ENCODE peak calls at places on chromosomes 12 and 14, in nine cellular contexts. F is T1000; Q is A172; T is Kasumi-1; X is activated effector memory CD4-positive, alpha-beta T cell treated with anti-CD3 and anti-CD28 coated beads, Interleukin-2, amount 50 U/mL, for 16 hours; R is adrenal gland; Y is RWPE2; W is ELR; L is NCI-H2029. U is an unnamed sample.

GRCh38 chr14:88384653-88385205 is 728 bp upstream of the SPATA7 start:
- DNase-seq in X (no peak), R (no peak), Q (no peak), T (peak; percentile 37), L (no peak), F (no peak), W (peak; percentile 11), Y (no peak), U (no peak)

GRCh38 chr12:66929121-66929520 is 250.2 kb upstream of the GRIP1 start:
- DNase-seq in L (no peak), Y (no peak), Q (no peak), W (no peak), R (no peak), F (no peak), T (no peak), X (no peak), U (no peak)

GRCh38 chr12:131733874-131734273 is 23.0 kb downstream of the SFSWAP start:
- DNase-seq in T (no peak), X (peak; percentile 41), L (no peak), R (no peak), W (no peak), Q (no peak), Y (no peak), F (no peak), U (no peak)

GRCh38 chr14:66482873-66483272 is 3.3 kb upstream of the CCDC196 start:
- DNase-seq in Q (no peak), Y (no peak), L (no peak), X (no peak), R (no peak), F (no peak), T (no peak), W (no peak), U (no peak)

GRCh38 chr14:94180655-94181271 is 6.6 kb downstream of the PPP4R4 start:
- DNase-seq in L (no peak), X (no peak), R (no peak), F (no peak), Y (no peak), Q (peak; percentile 25), T (peak; percentile 84), W (peak; percentile 82), U (no peak)

GRCh38 chr12:55933158-55933798 is 2.3 kb downstream of the DGKA start:
- DNase-seq in R (no peak), W (peak; percentile 72), L (no peak), X (peak; percentile 76), Q (peak; percentile 68), Y (peak; percentile 89), T (peak; percentile 27), F (peak; percentile 33), U (no peak)

GRCh38 chr12:105474672-105475071 is 144.2 kb downstream of the C12orf75 start:
- DNase-seq in Y (no peak), F (peak; percentile 20), R (no peak), L (peak; percentile 39), Q (peak; percentile 44), T (no peak), X (no peak), W (peak; percentile 73), U (no peak)

GRCh38 chr14:42869681-42870080 is 1263.0 kb downstream of the LRFN5 start:
- DNase-seq in L (no peak), F (no peak), T (no peak), X (no peak), Y (no peak), Q (no peak), R (no peak), W (peak; percentile 67), U (no peak)

GRCh38 chr14:103136388-103137271 is 13.4 kb downstream of the TNFAIP2 start:
- DNase-seq in Q (peak; percentile 81), T (no peak), W (peak; percentile 91), R (peak; percentile 83), L (no peak), F (peak; percentile 60), X (no peak), Y (peak; percentile 85), U (no peak)

GRCh38 chr12:107478881-107479280 is 206.7 kb upstream of the PWP1 start:
- DNase-seq in Y (no peak), F (no peak), L (no peak), R (no peak), T (no peak), W (no peak), X (peak; percentile 16), Q (no peak), U (no peak)

GRCh38 chr12:47576256-47576655 is 129.6 kb downstream of the RPAP3 start:
- DNase-seq in Y (no peak), R (no peak), F (no peak), W (no peak), L (no peak), X (no peak), Q (no peak), T (no peak), U (no peak)

GRCh38 chr14:94564381-94564780 is 3.1 kb downstream of the SERPINA4 start:
- DNase-seq in Q (no peak), L (no peak), W (no peak), F (no peak), R (no peak), T (no peak), X (no peak), Y (peak; percentile 7), U (no peak)

GRCh38 chr14:94650806-94651805 is 38.9 kb downstream of the SERPINA3 start:
- DNase-seq in R (no peak), X (no peak), T (no peak), Q (no peak), W (no peak), Y (no peak), F (no peak), L (no peak), U (no peak)

GRCh38 chr12:20003252-20003651 is 365.1 kb upstream of the PDE3A start:
- DNase-seq in R (no peak), L (no peak), X (no peak), F (no peak), Y (no peak), Q (no peak), W (no peak), T (no peak), U (no peak)

GRCh38 chr12:52036587-52037171 is 14.6 kb upstream of the NR4A1 start:
- DNase-seq in T (peak; percentile 22), Y (no peak), Q (peak; percentile 55), W (peak; percentile 83), X (peak; percentile 95), R (peak; percentile 93), F (peak; percentile 100), L (peak; percentile 72), U (peak; percentile 69)

GRCh38 chr12:113424915-113425823 is 3.0 kb downstream of the SDSL start:
- DNase-seq in T (peak; percentile 42), X (peak; percentile 84), Q (peak; percentile 46), W (peak; percentile 60), L (peak; percentile 25), F (no peak), Y (no peak), R (peak; percentile 63), U (no peak)

GRCh38 chr12:46374711-46375110 is 2.1 kb upstream of the SLC38A2 start:
- DNase-seq in R (no peak), X (no peak), Y (no peak), F (no peak), L (no peak), W (no peak), Q (no peak), T (no peak), U (no peak)

GRCh38 chr14:78401866-78402265 is 231.7 kb downstream of the NRXN3 start:
- DNase-seq in T (no peak), L (no peak), R (no peak), Y (no peak), X (no peak), F (no peak), W (no peak), Q (no peak), U (no peak)

GRCh38 chr14:74029136-74029535 is 10.0 kb downstream of the BBOF1 start:
- DNase-seq in F (no peak), Q (no peak), L (no peak), W (no peak), R (no peak), Y (no peak), X (no peak), T (no peak), U (no peak)

GRCh38 chr12:132109741-132110140 is 34.4 kb downstream of the DDX51 start:
- DNase-seq in R (no peak), T (no peak), X (no peak), Q (no peak), Y (no peak), F (no peak), L (no peak), W (no peak), U (no peak)

GRCh38 chr12:14190694-14191093 is 174.8 kb upstream of the ATF7IP start:
- DNase-seq in Q (no peak), T (no peak), Y (no peak), F (no peak), X (no peak), L (no peak), R (no peak), W (no peak), U (no peak)

GRCh38 chr12:79919762-79920161 is 15.1 kb downstream of the PPP1R12A start:
- DNase-seq in X (no peak), Q (no peak), L (no peak), Y (no peak), W (no peak), T (no peak), R (no peak), F (no peak), U (no peak)

GRCh38 chr14:90421621-90422020 is 24.8 kb downstream of the CALM1 start:
- DNase-seq in R (no peak), W (no peak), L (no peak), Y (no peak), X (peak; percentile 10), Q (no peak), T (no peak), F (no peak), U (no peak)

GRCh38 chr14:100471451-100472093 is 115.6 kb downstream of the BEGAIN start:
- DNase-seq in R (peak; percentile 47), Q (peak; percentile 77), F (peak; percentile 22), W (no peak), T (no peak), X (no peak), L (peak; percentile 56), Y (no peak), U (peak; percentile 79)

GRCh38 chr12:117060236-117060926 is 38.8 kb downstream of the TESC start:
- DNase-seq in T (no peak), Y (no peak), Q (peak; percentile 3), F (no peak), L (no peak), R (no peak), X (no peak), W (no peak), U (no peak)

GRCh38 chr12:2422591-2422990 is 369.8 kb downstream of the CACNA1C start:
- DNase-seq in R (no peak), F (no peak), L (no peak), Y (no peak), X (peak; percentile 14), T (no peak), W (no peak), Q (no peak), U (no peak)

GRCh38 chr14:103313704-103314103 is 20.3 kb upstream of the EIF5 start:
- DNase-seq in T (no peak), L (no peak), R (no peak), X (no peak), F (no peak), Q (no peak), Y (no peak), W (no peak), U (no peak)

GRCh38 chr12:109541412-109541725 is 31.9 kb downstream of the MMAB start:
- DNase-seq in Q (no peak), T (no peak), W (no peak), L (no peak), R (no peak), X (no peak), Y (no peak), F (no peak), U (no peak)

GRCh38 chr12:88546851-88547250 is 33.4 kb downstream of the KITLG start:
- DNase-seq in Q (no peak), L (no peak), X (no peak), F (no peak), R (no peak), W (no peak), Y (no peak), T (no peak), U (no peak)

GRCh38 chr14:34203271-34203722 is 252.4 kb upstream of the EGLN3 start:
- DNase-seq in R (no peak), T (peak; percentile 2), X (no peak), L (no peak), Y (no peak), W (no peak), F (no peak), Q (no peak), U (no peak)

GRCh38 chr12:123062682-123063426 is 82.4 kb downstream of the ARL6IP4 start:
- DNase-seq in T (peak; percentile 39), X (no peak), Q (peak; percentile 54), L (no peak), F (peak; percentile 55), W (peak; percentile 94), Y (no peak), R (peak; percentile 90), U (no peak)